ENCODE peak calls at places on chromosomes 12 and 14, in four cellular contexts. F, Y, X and G are unnamed samples.

GRCh38 chr12:114869091-114869834 is 185.3 kb upstream of the TBX3 start:
- DNase-seq in F (no peak), X (no peak), Y (no peak), G (no peak)

GRCh38 chr14:95433094-95433478 is 83.4 kb downstream of the SYNE3 start:
- DNase-seq in X (no peak), F (no peak), Y (no peak), G (no peak)

GRCh38 chr12:47120736-47121135 is 41.0 kb upstream of the AMIGO2 start:
- DNase-seq in Y (no peak), F (no peak), X (no peak), G (no peak)

GRCh38 chr14:28407931-28408330 is 358.7 kb upstream of the FOXG1 start:
- DNase-seq in F (peak; percentile 55), Y (no peak), X (no peak), G (no peak)

GRCh38 chr12:71447691-71448660 is 8.4 kb downstream of the LGR5 start:
- DNase-seq in X (no peak), F (peak; percentile 45), Y (no peak), G (no peak)

GRCh38 chr12:125773033-125773432 is 707.8 kb downstream of the AACS start:
- DNase-seq in X (peak; percentile 28), F (peak; percentile 8), Y (no peak), G (peak; percentile 19)

GRCh38 chr12:121805800-121806555 is 2.2 kb downstream of the SETD1B start:
- DNase-seq in X (no peak), Y (no peak), F (no peak), G (no peak)

GRCh38 chr12:57104292-57104910 is 6.8 kb downstream of the STAT6 start:
- DNase-seq in Y (no peak), X (peak; percentile 9), F (no peak), G (no peak)

GRCh38 chr12:47981496-47982260 is 18.3 kb downstream of the TMEM106C start:
- DNase-seq in Y (no peak), X (no peak), F (no peak), G (no peak)

GRCh38 chr12:24756479-24757024 is 192.3 kb downstream of the BCAT1 start:
- DNase-seq in X (no peak), Y (no peak), F (peak; percentile 32), G (no peak)

GRCh38 chr14:96508900-96509299 is 6.7 kb downstream of the PAPOLA start:
- DNase-seq in X (no peak), F (peak; percentile 12), Y (no peak), G (no peak)

GRCh38 chr12:15544589-15544988 is 222.3 kb downstream of the PTPRO start:
- DNase-seq in Y (no peak), F (no peak), X (no peak), G (no peak)

GRCh38 chr14:74503973-74504335 is 10.4 kb downstream of the ISCA2 start:
- DNase-seq in F (no peak), X (no peak), Y (no peak), G (no peak)

GRCh38 chr12:57898308-57898970 is 42.9 kb upstream of the ATP23 start:
- DNase-seq in F (peak; percentile 26), X (no peak), Y (no peak), G (peak; percentile 51)

GRCh38 chr14:42192659-42193425 is 586.2 kb downstream of the LRFN5 start:
- DNase-seq in F (peak; percentile 94), X (no peak), Y (no peak), G (no peak)